ENCODE peak calls at places on chromosome 9, in ten cellular contexts. One of them, this sample, is unnamed.

GRCh38 chr9:64773491-64773931 is 511.5 kb downstream of the FOXD4L5 start:
- DNase-seq in H9: peak; percentile 7
- DNase-seq in progenitor cell of endocrine pancreas: peak; percentile 7
- DNase-seq in left ventricle myocardium inferior: peak; percentile 13
- DNase-seq in kidney: peak; percentile 44
- DNase-seq in HFF-Myc: no peak
- DNase-seq in activated CD8-positive, alpha-beta T cell treated with anti-CD3 and anti-CD28 coated beads for 36 hours: peak; percentile 2
- DNase-seq in breast epithelium: no peak
- DNase-seq in HCT116: no peak
- DNase-seq in CD4-positive, alpha-beta T cell: no peak
- DNase-seq in this sample: peak; percentile 5

GRCh38 chr9:4021621-4022213 is 278.2 kb downstream of the GLIS3 start:
- DNase-seq in CD4-positive, alpha-beta T cell: no peak
- DNase-seq in HFF-Myc: no peak
- DNase-seq in kidney: no peak
- DNase-seq in HCT116: no peak
- DNase-seq in activated CD8-positive, alpha-beta T cell treated with anti-CD3 and anti-CD28 coated beads for 36 hours: no peak
- DNase-seq in breast epithelium: no peak
- DNase-seq in progenitor cell of endocrine pancreas: no peak
- DNase-seq in H9: no peak
- DNase-seq in left ventricle myocardium inferior: no peak
- DNase-seq in this sample: no peak

GRCh38 chr9:26856413-26857032 is 36.1 kb downstream of the CAAP1 start:
- DNase-seq in H9: peak; percentile 63
- DNase-seq in CD4-positive, alpha-beta T cell: no peak
- DNase-seq in breast epithelium: no peak
- DNase-seq in HFF-Myc: peak; percentile 37
- DNase-seq in left ventricle myocardium inferior: no peak
- DNase-seq in progenitor cell of endocrine pancreas: no peak
- DNase-seq in kidney: no peak
- DNase-seq in activated CD8-positive, alpha-beta T cell treated with anti-CD3 and anti-CD28 coated beads for 36 hours: peak; percentile 48
- DNase-seq in HCT116: peak; percentile 56
- DNase-seq in this sample: peak; percentile 50

GRCh38 chr9:5549671-5550650 is 39.6 kb downstream of the PDCD1LG2 start:
- DNase-seq in CD4-positive, alpha-beta T cell: no peak
- DNase-seq in HFF-Myc: no peak
- DNase-seq in kidney: no peak
- DNase-seq in HCT116: no peak
- DNase-seq in activated CD8-positive, alpha-beta T cell treated with anti-CD3 and anti-CD28 coated beads for 36 hours: no peak
- DNase-seq in breast epithelium: no peak
- DNase-seq in progenitor cell of endocrine pancreas: no peak
- DNase-seq in left ventricle myocardium inferior: no peak
- DNase-seq in H9: no peak
- DNase-seq in this sample: no peak

GRCh38 chr9:128781186-128782070 is 5.6 kb upstream of the TBC1D13 start:
- DNase-seq in activated CD8-positive, alpha-beta T cell treated with anti-CD3 and anti-CD28 coated beads for 36 hours: no peak
- DNase-seq in HCT116: no peak
- DNase-seq in CD4-positive, alpha-beta T cell: no peak
- DNase-seq in H9: no peak
- DNase-seq in breast epithelium: no peak
- DNase-seq in kidney: no peak
- DNase-seq in progenitor cell of endocrine pancreas: no peak
- DNase-seq in HFF-Myc: no peak
- DNase-seq in left ventricle myocardium inferior: no peak
- DNase-seq in this sample: no peak

GRCh38 chr9:96116275-96117051 is 185.5 kb downstream of the HSD17B3 start:
- DNase-seq in left ventricle myocardium inferior: no peak
- DNase-seq in H9: no peak
- DNase-seq in kidney: no peak
- DNase-seq in HFF-Myc: no peak
- DNase-seq in breast epithelium: peak; percentile 59
- DNase-seq in HCT116: no peak
- DNase-seq in activated CD8-positive, alpha-beta T cell treated with anti-CD3 and anti-CD28 coated beads for 36 hours: no peak
- DNase-seq in CD4-positive, alpha-beta T cell: no peak
- DNase-seq in progenitor cell of endocrine pancreas: no peak
- DNase-seq in this sample: no peak

GRCh38 chr9:14030350-14030823 is 283.6 kb downstream of the NFIB start:
- DNase-seq in kidney: no peak
- DNase-seq in left ventricle myocardium inferior: no peak
- DNase-seq in CD4-positive, alpha-beta T cell: no peak
- DNase-seq in progenitor cell of endocrine pancreas: no peak
- DNase-seq in breast epithelium: no peak
- DNase-seq in activated CD8-positive, alpha-beta T cell treated with anti-CD3 and anti-CD28 coated beads for 36 hours: no peak
- DNase-seq in HCT116: no peak
- DNase-seq in HFF-Myc: peak; percentile 61
- DNase-seq in H9: no peak
- DNase-seq in this sample: no peak

GRCh38 chr9:124267271-124267807 is 9.6 kb downstream of the NEK6 start:
- DNase-seq in breast epithelium: peak; percentile 86
- DNase-seq in CD4-positive, alpha-beta T cell: no peak
- DNase-seq in HCT116: no peak
- DNase-seq in progenitor cell of endocrine pancreas: no peak
- DNase-seq in H9: no peak
- DNase-seq in left ventricle myocardium inferior: no peak
- DNase-seq in activated CD8-positive, alpha-beta T cell treated with anti-CD3 and anti-CD28 coated beads for 36 hours: peak; percentile 32
- DNase-seq in HFF-Myc: no peak
- DNase-seq in kidney: peak; percentile 94
- DNase-seq in this sample: no peak

GRCh38 chr9:91937727-91938126 is 12.3 kb downstream of the ROR2 start:
- DNase-seq in progenitor cell of endocrine pancreas: no peak
- DNase-seq in H9: no peak
- DNase-seq in breast epithelium: no peak
- DNase-seq in HFF-Myc: no peak
- DNase-seq in activated CD8-positive, alpha-beta T cell treated with anti-CD3 and anti-CD28 coated beads for 36 hours: no peak
- DNase-seq in left ventricle myocardium inferior: no peak
- DNase-seq in HCT116: no peak
- DNase-seq in CD4-positive, alpha-beta T cell: no peak
- DNase-seq in kidney: no peak
- DNase-seq in this sample: no peak

GRCh38 chr9:75033789-75034473 is 5.8 kb upstream of the CARNMT1 start:
- DNase-seq in kidney: no peak
- DNase-seq in CD4-positive, alpha-beta T cell: no peak
- DNase-seq in breast epithelium: no peak
- DNase-seq in progenitor cell of endocrine pancreas: no peak
- DNase-seq in activated CD8-positive, alpha-beta T cell treated with anti-CD3 and anti-CD28 coated beads for 36 hours: no peak
- DNase-seq in HCT116: no peak
- DNase-seq in H9: no peak
- DNase-seq in left ventricle myocardium inferior: no peak
- DNase-seq in HFF-Myc: no peak
- DNase-seq in this sample: no peak

GRCh38 chr9:21455320-21455719 is 15.1 kb downstream of the IFNA1 start:
- DNase-seq in HFF-Myc: no peak
- DNase-seq in H9: peak; percentile 54
- DNase-seq in CD4-positive, alpha-beta T cell: peak; percentile 12
- DNase-seq in activated CD8-positive, alpha-beta T cell treated with anti-CD3 and anti-CD28 coated beads for 36 hours: peak; percentile 20
- DNase-seq in left ventricle myocardium inferior: no peak
- DNase-seq in progenitor cell of endocrine pancreas: no peak
- DNase-seq in HCT116: peak; percentile 23
- DNase-seq in kidney: no peak
- DNase-seq in breast epithelium: no peak
- DNase-seq in this sample: peak; percentile 35

DNA sequence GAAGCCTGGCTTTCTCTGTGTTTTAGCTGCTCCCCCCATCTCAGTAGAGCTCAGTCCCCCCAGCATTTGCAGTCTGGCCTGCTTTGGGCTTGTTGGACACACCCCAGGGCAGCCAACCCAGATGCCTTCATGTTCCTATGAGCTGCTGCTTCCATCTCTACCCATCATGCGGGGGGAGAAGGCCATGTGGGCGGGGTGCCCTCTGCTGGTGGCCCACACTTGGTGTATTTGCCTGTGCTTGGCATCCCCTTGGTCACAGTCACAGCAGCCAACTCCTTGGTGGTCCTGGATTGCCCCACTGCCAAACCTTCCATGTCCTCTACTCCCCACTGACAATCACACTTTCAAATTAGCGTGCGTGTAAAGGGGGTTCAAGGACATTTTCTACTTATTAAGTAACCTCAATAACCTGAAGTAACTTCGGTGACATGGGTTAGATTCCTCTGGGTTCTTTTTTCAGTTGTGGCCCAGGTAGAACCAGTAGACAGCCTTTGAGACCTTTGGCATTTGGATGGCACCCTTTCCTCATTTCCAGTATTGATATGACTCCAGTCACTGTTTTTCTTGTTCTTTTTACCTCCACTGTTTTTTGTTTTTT is 42.8 kb downstream of the SNX30 start:
- DNase-seq in breast epithelium: no peak
- DNase-seq in progenitor cell of endocrine pancreas: peak; percentile 12
- DNase-seq in CD4-positive, alpha-beta T cell: peak; percentile 69
- DNase-seq in activated CD8-positive, alpha-beta T cell treated with anti-CD3 and anti-CD28 coated beads for 36 hours: peak; percentile 92
- DNase-seq in HCT116: peak; percentile 51
- DNase-seq in HFF-Myc: peak; percentile 40
- DNase-seq in kidney: peak; percentile 83
- DNase-seq in left ventricle myocardium inferior: peak; percentile 54
- DNase-seq in H9: peak; percentile 85
- DNase-seq in this sample: peak; percentile 66
- TF ChIP-seq CTCF in breast epithelium: no peak
- TF ChIP-seq CTCF in progenitor cell of endocrine pancreas: peak; percentile 52
- TF ChIP-seq CTCF in CD4-positive, alpha-beta T cell: peak; percentile 75
- TF ChIP-seq CTCF in activated CD8-positive, alpha-beta T cell treated with anti-CD3 and anti-CD28 coated beads for 36 hours: peak; percentile 68
- TF ChIP-seq CTCF in HCT116: peak; percentile 64
- TF ChIP-seq CTCF in HFF-Myc: peak; percentile 86
- TF ChIP-seq CTCF in kidney: peak; percentile 47
- TF ChIP-seq CTCF in left ventricle myocardium inferior: peak; percentile 70
- TF ChIP-seq CTCF in H9: peak; percentile 83
- TF ChIP-seq CTCF in this sample: peak; percentile 93

GRCh38 chr9:130054428-130054786 is 701 bp downstream of the GPR107 start:
- DNase-seq in breast epithelium: no peak
- DNase-seq in H9: no peak
- DNase-seq in CD4-positive, alpha-beta T cell: no peak
- DNase-seq in activated CD8-positive, alpha-beta T cell treated with anti-CD3 and anti-CD28 coated beads for 36 hours: no peak
- DNase-seq in left ventricle myocardium inferior: no peak
- DNase-seq in kidney: no peak
- DNase-seq in HFF-Myc: no peak
- DNase-seq in HCT116: no peak
- DNase-seq in progenitor cell of endocrine pancreas: no peak
- DNase-seq in this sample: no peak

GRCh38 chr9:130053109-130053503 is 600 bp upstream of the GPR107 start:
- DNase-seq in CD4-positive, alpha-beta T cell: no peak
- DNase-seq in HFF-Myc: no peak
- DNase-seq in HCT116: no peak
- DNase-seq in progenitor cell of endocrine pancreas: no peak
- DNase-seq in H9: no peak
- DNase-seq in kidney: no peak
- DNase-seq in activated CD8-positive, alpha-beta T cell treated with anti-CD3 and anti-CD28 coated beads for 36 hours: no peak
- DNase-seq in breast epithelium: no peak
- DNase-seq in left ventricle myocardium inferior: no peak
- DNase-seq in this sample: no peak

GRCh38 chr9:130051855-130052254 is 1.9 kb upstream of the GPR107 start:
- DNase-seq in left ventricle myocardium inferior: no peak
- DNase-seq in kidney: no peak
- DNase-seq in CD4-positive, alpha-beta T cell: no peak
- DNase-seq in breast epithelium: no peak
- DNase-seq in activated CD8-positive, alpha-beta T cell treated with anti-CD3 and anti-CD28 coated beads for 36 hours: no peak
- DNase-seq in HFF-Myc: no peak
- DNase-seq in HCT116: no peak
- DNase-seq in progenitor cell of endocrine pancreas: no peak
- DNase-seq in H9: no peak
- DNase-seq in this sample: peak; percentile 49

GRCh38 chr9:130054820-130055219 is 1.1 kb downstream of the GPR107 start:
- DNase-seq in HFF-Myc: no peak
- DNase-seq in CD4-positive, alpha-beta T cell: no peak
- DNase-seq in kidney: no peak
- DNase-seq in breast epithelium: no peak
- DNase-seq in HCT116: no peak
- DNase-seq in H9: no peak
- DNase-seq in progenitor cell of endocrine pancreas: no peak
- DNase-seq in left ventricle myocardium inferior: no peak
- DNase-seq in activated CD8-positive, alpha-beta T cell treated with anti-CD3 and anti-CD28 coated beads for 36 hours: no peak
- DNase-seq in this sample: no peak

GRCh38 chr9:130053504-130054427 is at the start of gene GPR107:
- DNase-seq in HFF-Myc: no peak
- DNase-seq in progenitor cell of endocrine pancreas: peak; percentile 63
- DNase-seq in H9: peak; percentile 77
- DNase-seq in CD4-positive, alpha-beta T cell: peak; percentile 65
- DNase-seq in left ventricle myocardium inferior: peak; percentile 83
- DNase-seq in kidney: peak; percentile 94
- DNase-seq in HCT116: peak; percentile 27
- DNase-seq in activated CD8-positive, alpha-beta T cell treated with anti-CD3 and anti-CD28 coated beads for 36 hours: peak; percentile 89
- DNase-seq in breast epithelium: peak; percentile 80
- DNase-seq in this sample: peak; percentile 90
- TF ChIP-seq CTCF in HFF-Myc: no peak
- TF ChIP-seq CTCF in progenitor cell of endocrine pancreas: no peak
- TF ChIP-seq CTCF in H9: no peak
- TF ChIP-seq CTCF in CD4-positive, alpha-beta T cell: no peak
- TF ChIP-seq CTCF in left ventricle myocardium inferior: no peak
- TF ChIP-seq CTCF in kidney: no peak
- TF ChIP-seq CTCF in HCT116: no peak
- TF ChIP-seq CTCF in activated CD8-positive, alpha-beta T cell treated with anti-CD3 and anti-CD28 coated beads for 36 hours: no peak
- TF ChIP-seq CTCF in breast epithelium: peak; percentile 3
- TF ChIP-seq CTCF in this sample: no peak

GRCh38 chr9:33939924-33940874 is 108.5 kb downstream of the UBAP2 start:
- DNase-seq in breast epithelium: no peak
- DNase-seq in progenitor cell of endocrine pancreas: no peak
- DNase-seq in H9: no peak
- DNase-seq in HCT116: no peak
- DNase-seq in activated CD8-positive, alpha-beta T cell treated with anti-CD3 and anti-CD28 coated beads for 36 hours: no peak
- DNase-seq in CD4-positive, alpha-beta T cell: no peak
- DNase-seq in left ventricle myocardium inferior: no peak
- DNase-seq in kidney: no peak
- DNase-seq in HFF-Myc: no peak
- DNase-seq in this sample: no peak

GRCh38 chr9:33943389-33943788 is 105.3 kb downstream of the UBAP2 start:
- DNase-seq in kidney: no peak
- DNase-seq in HFF-Myc: no peak
- DNase-seq in activated CD8-positive, alpha-beta T cell treated with anti-CD3 and anti-CD28 coated beads for 36 hours: no peak
- DNase-seq in H9: no peak
- DNase-seq in progenitor cell of endocrine pancreas: no peak
- DNase-seq in left ventricle myocardium inferior: no peak
- DNase-seq in CD4-positive, alpha-beta T cell: no peak
- DNase-seq in HCT116: no peak
- DNase-seq in breast epithelium: no peak
- DNase-seq in this sample: no peak

GRCh38 chr9:33946779-33947535 is 101.7 kb downstream of the UBAP2 start:
- DNase-seq in progenitor cell of endocrine pancreas: no peak
- DNase-seq in H9: no peak
- DNase-seq in HCT116: no peak
- DNase-seq in CD4-positive, alpha-beta T cell: no peak
- DNase-seq in left ventricle myocardium inferior: no peak
- DNase-seq in kidney: no peak
- DNase-seq in breast epithelium: no peak
- DNase-seq in HFF-Myc: peak; percentile 77
- DNase-seq in activated CD8-positive, alpha-beta T cell treated with anti-CD3 and anti-CD28 coated beads for 36 hours: no peak
- DNase-seq in this sample: no peak

GRCh38 chr9:33942471-33943083 is 106.1 kb downstream of the UBAP2 start:
- DNase-seq in HCT116: no peak
- DNase-seq in breast epithelium: no peak
- DNase-seq in activated CD8-positive, alpha-beta T cell treated with anti-CD3 and anti-CD28 coated beads for 36 hours: no peak
- DNase-seq in H9: no peak
- DNase-seq in CD4-positive, alpha-beta T cell: no peak
- DNase-seq in kidney: no peak
- DNase-seq in left ventricle myocardium inferior: no peak
- DNase-seq in progenitor cell of endocrine pancreas: no peak
- DNase-seq in HFF-Myc: peak; percentile 75
- DNase-seq in this sample: no peak
- TF ChIP-seq CTCF in HCT116: no peak
- TF ChIP-seq CTCF in breast epithelium: no peak
- TF ChIP-seq CTCF in activated CD8-positive, alpha-beta T cell treated with anti-CD3 and anti-CD28 coated beads for 36 hours: no peak
- TF ChIP-seq CTCF in H9: no peak
- TF ChIP-seq CTCF in CD4-positive, alpha-beta T cell: no peak
- TF ChIP-seq CTCF in kidney: no peak
- TF ChIP-seq CTCF in left ventricle myocardium inferior: no peak
- TF ChIP-seq CTCF in progenitor cell of endocrine pancreas: no peak
- TF ChIP-seq CTCF in HFF-Myc: peak; percentile 39
- TF ChIP-seq CTCF in this sample: no peak

GRCh38 chr9:107637421-107638420 is 148.2 kb upstream of the KLF4 start:
- DNase-seq in activated CD8-positive, alpha-beta T cell treated with anti-CD3 and anti-CD28 coated beads for 36 hours: no peak
- DNase-seq in H9: peak; percentile 71
- DNase-seq in HCT116: no peak
- DNase-seq in progenitor cell of endocrine pancreas: peak; percentile 32
- DNase-seq in kidney: peak; percentile 96
- DNase-seq in CD4-positive, alpha-beta T cell: no peak
- DNase-seq in HFF-Myc: peak; percentile 66
- DNase-seq in left ventricle myocardium inferior: peak; percentile 88
- DNase-seq in breast epithelium: peak; percentile 77
- DNase-seq in this sample: peak; percentile 58
- TF ChIP-seq CTCF in activated CD8-positive, alpha-beta T cell treated with anti-CD3 and anti-CD28 coated beads for 36 hours: no peak
- TF ChIP-seq CTCF in H9: no peak
- TF ChIP-seq CTCF in HCT116: no peak
- TF ChIP-seq CTCF in progenitor cell of endocrine pancreas: peak; percentile 21
- TF ChIP-seq CTCF in kidney: no peak
- TF ChIP-seq CTCF in CD4-positive, alpha-beta T cell: no peak
- TF ChIP-seq CTCF in HFF-Myc: peak; percentile 5
- TF ChIP-seq CTCF in left ventricle myocardium inferior: peak; percentile 53
- TF ChIP-seq CTCF in breast epithelium: no peak
- TF ChIP-seq CTCF in this sample: no peak